ENCODE peak calls at places on chromosome 13, in four cellular contexts. Y is breast epithelium, T is transverse colon, C is esophagus muscularis mucosa. B is an unnamed sample. For H3K9me3, the result is how much of the 10 kb centered on the place peaks cover.

GRCh38 chr13:41418027-41418426 is 39.3 kb upstream of the RGCC start:
- DNase-seq in Y (no peak), C (peak), T (no peak), B (no peak)

GRCh38 chr13:69681722-69682121 is 425.9 kb upstream of the ATXN8OS start:
- DNase-seq in Y (no peak), T (no peak), C (no peak), B (no peak)

GRCh38 chr13:114264886-114265611 is 16.4 kb upstream of the UPF3A start:
- DNase-seq in C (no peak), Y (no peak), T (no peak), B (no peak)

GRCh38 chr13:40446365-40446764 is 220.1 kb downstream of the FOXO1 start:
- DNase-seq in Y (no peak), T (no peak), C (no peak), B (no peak)

GRCh38 chr13:20492641-20493040 is 33.0 kb downstream of the CRYL1 start:
- DNase-seq in T (peak), Y (no peak), C (no peak), B (no peak)

GRCh38 chr13:106599875-106600797 is 32.2 kb upstream of the ARGLU1 start:
- DNase-seq in T (no peak), Y (no peak), C (no peak), B (no peak)

GRCh38 chr13:27406178-27406939 is 18.1 kb upstream of the GTF3A start:
- DNase-seq in Y (no peak), T (no peak), C (no peak), B (no peak)

GRCh38 chr13:24323036-24323738 is 13.8 kb downstream of the C1QTNF9 start:
- DNase-seq in T (no peak), C (peak), Y (no peak), B (no peak)

GRCh38 chr13:36712290-36712689 is 38.5 kb downstream of the SERTM1 start:
- DNase-seq in C (no peak), Y (no peak), T (no peak), B (no peak)

GRCh38 chr13:93290503-93290902 is 63.9 kb downstream of the GPC6 start:
- DNase-seq in C (no peak), T (no peak), Y (no peak), B (no peak)

GRCh38 chr13:50291611-50292010 is 276.4 kb downstream of the KCNRG start:
- DNase-seq in C (no peak), Y (no peak), T (no peak), B (no peak)

GRCh38 chr13:74871671-74872070 is 610.3 kb downstream of the TBC1D4 start:
- DNase-seq in T (no peak), Y (no peak), C (no peak), B (no peak)

GRCh38 chr13:64234255-64234654 is 2818.6 kb upstream of the PCDH20 start:
- DNase-seq in T (no peak), Y (no peak), C (no peak), B (no peak)

GRCh38 chr13:95185851-95186250 is 115.4 kb downstream of the ABCC4 start:
- DNase-seq in T (no peak), Y (no peak), C (no peak), B (no peak)

GRCh38 chr13:102911336-102911735 is 65.5 kb downstream of the ERCC5 start:
- DNase-seq in C (no peak), T (no peak), Y (no peak), B (no peak)

GRCh38 chr13:107364658-107365057 is 796.7 kb upstream of the ARGLU1 start:
- DNase-seq in T (no peak), C (no peak), Y (no peak), B (no peak)

GRCh38 chr13:76637651-76638111 is 248.5 kb downstream of the KCTD12 start:
- DNase-seq in T (no peak), Y (no peak), C (no peak), B (no peak)

GRCh38 chr13:59501004-59501403 is 662.7 kb downstream of the DIAPH3 start:
- DNase-seq in T (no peak), C (no peak), Y (no peak), B (no peak)

GRCh38 chr13:52004508-52005183 is 6.6 kb downstream of the ATP7B start:
- DNase-seq in Y (no peak), C (no peak), T (peak), B (no peak)

GRCh38 chr13:71830736-71831135 is 36.3 kb downstream of the DACH1 start:
- DNase-seq in T (no peak), Y (no peak), C (no peak), B (no peak)

GRCh38 chr13:30551194-30551593 is 66.5 kb upstream of the USPL1 start:
- DNase-seq in T (no peak), Y (no peak), C (no peak), B (no peak)

GRCh38 chr13:89812856-89813255 is 1534.6 kb upstream of the MIR17HG start:
- DNase-seq in C (no peak), T (no peak), Y (no peak), B (no peak)

GRCh38 chr13:107518292-107518691 is 697.0 kb downstream of the LIG4 start:
- DNase-seq in Y (no peak), C (no peak), T (no peak), B (no peak)

GRCh38 chr13:59787679-59788078 is 376.0 kb downstream of the DIAPH3 start:
- DNase-seq in Y (no peak), C (no peak), T (no peak), B (no peak)

GRCh38 chr13:26498524-26499208 is 58.8 kb upstream of the WASF3 start:
- DNase-seq in Y (no peak), T (no peak), C (no peak), B (no peak)

GRCh38 chr13:92807343-92807742 is 419.3 kb upstream of the GPC6 start:
- DNase-seq in T (no peak), C (no peak), Y (no peak), B (no peak)

GRCh38 chr13:51557875-51558604 is 26.2 kb upstream of the WDFY2 start:
- DNase-seq in C (no peak), T (no peak), Y (no peak), B (no peak)

DNA sequence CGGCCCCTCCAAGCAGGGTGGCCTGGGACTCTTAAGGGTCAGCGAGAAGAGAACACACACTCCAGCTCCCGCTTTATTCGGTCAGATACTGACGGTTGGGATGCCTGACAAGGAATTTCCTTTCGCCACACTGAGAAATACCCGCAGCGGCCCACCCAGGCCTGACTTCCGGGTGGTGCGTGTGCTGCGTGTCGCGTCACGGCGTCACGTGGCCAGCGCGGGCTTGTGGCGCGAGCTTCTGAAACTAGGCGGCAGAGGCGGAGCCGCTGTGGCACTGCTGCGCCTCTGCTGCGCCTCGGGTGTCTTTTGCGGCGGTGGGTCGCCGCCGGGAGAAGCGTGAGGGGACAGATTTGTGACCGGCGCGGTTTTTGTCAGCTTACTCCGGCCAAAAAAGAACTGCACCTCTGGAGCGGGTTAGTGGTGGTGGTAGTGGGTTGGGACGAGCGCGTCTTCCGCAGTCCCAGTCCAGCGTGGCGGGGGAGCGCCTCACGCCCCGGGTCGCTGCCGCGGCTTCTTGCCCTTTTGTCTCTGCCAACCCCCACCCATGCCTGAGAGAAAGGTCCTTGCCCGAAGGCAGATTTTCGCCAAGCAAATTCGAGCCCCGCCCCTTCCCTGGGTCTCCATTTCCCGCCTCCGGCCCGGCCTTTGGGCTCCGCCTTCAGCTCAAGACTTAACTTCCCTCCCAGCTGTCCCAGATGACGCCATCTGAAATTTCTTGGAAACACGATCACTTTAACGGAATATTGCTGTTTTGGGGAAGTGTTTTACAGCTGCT is at the start of the genes BRCA2 and ZAR1L:
- DNase-seq in T (peak), Y (peak), C (peak), B (peak)
- TF ChIP-seq POLR2AphosphoS5 in T (peak), Y (peak), C (peak), B (peak)

GRCh38 chr13:113090806-113091205 is 14.8 kb upstream of the F7 start:
- DNase-seq in T (no peak), C (no peak), Y (no peak), B (no peak)

GRCh38 chr13:113091211-113091771 is 14.3 kb upstream of the F7 start:
- DNase-seq in T (no peak), Y (no peak), C (no peak), B (no peak)

GRCh38 chr13:113088691-113089020 is 16.9 kb upstream of the F7 start:
- DNase-seq in Y (no peak), T (no peak), C (no peak), B (no peak)

GRCh38 chr13:113089693-113090414 is 15.7 kb upstream of the F7 start:
- DNase-seq in C (no peak), Y (no peak), T (no peak), B (no peak)

DNA sequence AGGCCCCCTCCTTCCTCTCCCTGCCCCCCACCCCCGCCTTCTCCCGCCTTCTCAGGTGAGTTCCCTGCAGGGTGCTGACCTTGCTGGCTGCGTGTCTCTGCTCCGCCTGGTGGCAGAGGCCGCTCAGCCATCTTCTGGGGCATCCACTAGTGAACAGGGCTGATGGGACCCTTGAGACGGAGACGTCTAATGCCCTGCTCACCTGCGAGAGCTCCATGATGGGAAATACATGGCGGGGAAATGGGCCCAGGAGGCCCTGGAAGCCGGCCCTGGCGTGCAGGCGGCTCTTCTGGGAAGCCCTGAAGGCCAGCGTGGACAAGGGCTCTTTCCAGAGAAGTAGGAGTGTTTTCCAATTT is 15.2 kb upstream of the F7 start:
- DNase-seq in T (no peak), C (no peak), Y (no peak), B (no peak)
- TF ChIP-seq POLR2A in T (no peak), C (no peak), Y (no peak), B (no peak)

GRCh38 chr13:112202266-112202665 is 135.3 kb downstream of the SOX1 start:
- DNase-seq in Y (no peak), C (no peak), T (no peak), B (no peak)

GRCh38 chr13:112202966-112203365 is 136.0 kb downstream of the SOX1 start:
- DNase-seq in T (no peak), Y (no peak), C (no peak), B (no peak)

GRCh38 chr13:112200200-112200599 is 133.3 kb downstream of the SOX1 start:
- DNase-seq in C (no peak), Y (no peak), T (no peak), B (no peak)

GRCh38 chr13:112194579-112194978 is 127.6 kb downstream of the SOX1 start:
- DNase-seq in C (no peak), T (no peak), Y (no peak), B (no peak)

GRCh38 chr13:112198611-112199010 is 131.7 kb downstream of the SOX1 start:
- DNase-seq in Y (no peak), C (no peak), T (no peak), B (no peak)
- H3K9me3 ChIP-seq in Y (under half), C (under half), T (under half), B (under half)

GRCh38 chr13:77860621-77861020 is 58.0 kb downstream of the EDNRB start:
- DNase-seq in C (no peak), Y (no peak), T (no peak), B (no peak)
- TF ChIP-seq POLR2AphosphoS5 in C (peak), Y (no peak), T (peak), B (peak)

GRCh38 chr13:45721203-45721731 is 19.1 kb downstream of the CBY2 start:
- DNase-seq in C (peak), T (no peak), Y (no peak), B (no peak)
- TF ChIP-seq POLR2A in C (no peak), T (no peak), Y (no peak), B (no peak)

GRCh38 chr13:39402221-39402620 is 200.8 kb downstream of the LHFPL6 start:
- DNase-seq in T (no peak), C (no peak), Y (no peak), B (no peak)
- H3K9me3 ChIP-seq in T (under half), C (under half), Y (under half), B (under half)

DNA sequence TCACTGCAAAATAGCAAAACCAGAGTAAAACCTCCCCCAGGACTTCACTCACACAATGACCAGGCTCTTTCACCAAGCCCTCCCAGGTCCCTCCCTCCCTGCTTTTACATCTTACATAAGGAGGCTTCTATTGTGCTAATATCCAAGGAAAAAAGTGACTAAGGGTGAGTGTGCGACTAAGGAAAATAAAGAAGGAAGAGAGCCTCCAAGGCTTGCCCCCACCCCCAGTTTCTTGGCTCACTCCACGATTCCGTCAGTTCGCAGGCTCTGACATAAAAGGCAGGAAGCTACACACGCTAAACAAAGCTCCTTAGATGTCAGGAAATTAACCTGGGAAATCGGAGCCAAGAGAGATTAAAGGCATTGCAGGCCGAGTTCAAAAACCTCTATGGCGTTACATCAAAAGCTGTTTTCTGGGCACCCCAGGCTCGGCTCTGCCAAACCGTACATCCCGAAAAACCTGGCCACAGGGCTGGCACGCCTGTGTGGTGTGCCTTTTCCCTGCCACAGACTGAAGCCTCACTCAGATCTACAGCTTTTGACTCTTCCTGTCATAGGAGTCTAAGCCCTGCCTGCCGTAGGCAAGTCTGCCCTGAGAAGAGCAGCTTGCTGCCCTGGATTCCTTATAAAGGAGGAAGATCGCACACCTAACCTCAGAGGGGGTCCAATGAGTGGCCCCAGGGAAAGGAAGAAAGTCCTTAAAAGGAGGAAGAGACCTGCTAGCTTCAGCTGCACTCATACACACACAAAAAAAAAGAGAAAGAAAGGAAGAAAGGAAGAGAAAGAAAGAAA is 67.0 kb upstream of the SERP2 start:
- DNase-seq in T (peak), C (no peak), Y (no peak), B (peak)
- TF ChIP-seq POLR2AphosphoS5 in T (peak), C (peak), Y (peak), B (peak)

GRCh38 chr13:82330499-82330898 is 1551.8 kb downstream of the SLITRK1 start:
- DNase-seq in C (no peak), Y (no peak), T (no peak), B (no peak)
- TF ChIP-seq POLR2A in C (no peak), Y (no peak), T (no peak), B (no peak)

GRCh38 chr13:18235756-18236527 is 945.7 kb downstream of the TUBA3C start:
- DNase-seq in Y (no peak), C (no peak), T (no peak), B (no peak)
- H3K9me3 ChIP-seq in Y (under half), C (under half), T (under half), B (under half)

B was measured in stomach.